ENCODE peak calls at places on chromosomes 6 and 20, in seven cellular contexts. One of them, this sample, is unnamed. For H3K9me3 and H3K4me1, the result is how much of the 10 kb centered on the place peaks cover.

GRCh38 chr20:51306081-51306480 is 236.4 kb downstream of the NFATC2 start:
- DNase-seq in HCT116: no peak
- DNase-seq in A549: no peak
- DNase-seq in vagina: no peak
- DNase-seq in endodermal cell: peak
- DNase-seq in breast epithelium: no peak
- DNase-seq in right lobe of liver: no peak
- DNase-seq in this sample: no peak

GRCh38 chr6:138415125-138415524 is 11.1 kb downstream of the HEBP2 start:
- DNase-seq in HCT116: no peak
- DNase-seq in A549: no peak
- DNase-seq in vagina: no peak
- DNase-seq in endodermal cell: no peak
- DNase-seq in breast epithelium: no peak
- DNase-seq in right lobe of liver: no peak
- DNase-seq in this sample: no peak

GRCh38 chr20:38111366-38112232 is 53.5 kb downstream of the TGM2 start:
- DNase-seq in HCT116: no peak
- DNase-seq in A549: no peak
- DNase-seq in vagina: no peak
- DNase-seq in endodermal cell: peak
- DNase-seq in breast epithelium: no peak
- DNase-seq in right lobe of liver: no peak
- DNase-seq in this sample: no peak

GRCh38 chr20:44856847-44857448 is 28.6 kb upstream of the YWHAB start:
- DNase-seq in HCT116: no peak
- DNase-seq in A549: peak
- DNase-seq in vagina: no peak
- DNase-seq in endodermal cell: no peak
- DNase-seq in breast epithelium: no peak
- DNase-seq in right lobe of liver: no peak
- DNase-seq in this sample: no peak

GRCh38 chr20:46951840-46952497 is 57.3 kb downstream of the EYA2 start:
- DNase-seq in HCT116: no peak
- DNase-seq in A549: no peak
- DNase-seq in vagina: no peak
- DNase-seq in endodermal cell: peak
- DNase-seq in breast epithelium: no peak
- DNase-seq in right lobe of liver: no peak
- DNase-seq in this sample: no peak

GRCh38 chr20:32661820-32662528 is 11.8 kb downstream of the C20orf203 start:
- DNase-seq in HCT116: no peak
- DNase-seq in A549: no peak
- DNase-seq in vagina: no peak
- DNase-seq in endodermal cell: no peak
- DNase-seq in breast epithelium: no peak
- DNase-seq in right lobe of liver: no peak
- DNase-seq in this sample: no peak

GRCh38 chr20:63959699-63960075 is 3.5 kb upstream of the UCKL1 start:
- DNase-seq in HCT116: no peak
- DNase-seq in A549: no peak
- DNase-seq in vagina: no peak
- DNase-seq in endodermal cell: no peak
- DNase-seq in breast epithelium: no peak
- DNase-seq in right lobe of liver: no peak
- DNase-seq in this sample: no peak

GRCh38 chr6:32973144-32973854 is 4.9 kb downstream of the BRD2 start:
- DNase-seq in HCT116: no peak
- DNase-seq in A549: peak
- DNase-seq in vagina: no peak
- DNase-seq in endodermal cell: peak
- DNase-seq in breast epithelium: no peak
- DNase-seq in right lobe of liver: peak
- DNase-seq in this sample: peak

GRCh38 chr6:87396595-87397392 is 11.0 kb upstream of the CFAP206 start:
- DNase-seq in HCT116: no peak
- DNase-seq in A549: no peak
- DNase-seq in vagina: no peak
- DNase-seq in endodermal cell: no peak
- DNase-seq in breast epithelium: no peak
- DNase-seq in right lobe of liver: no peak
- DNase-seq in this sample: no peak

GRCh38 chr6:34112102-34112501 is 33.8 kb downstream of the GRM4 start:
- DNase-seq in HCT116: no peak
- DNase-seq in A549: no peak
- DNase-seq in vagina: no peak
- DNase-seq in endodermal cell: no peak
- DNase-seq in breast epithelium: no peak
- DNase-seq in right lobe of liver: no peak
- DNase-seq in this sample: no peak

GRCh38 chr6:107108201-107108890 is 7.0 kb downstream of the BEND3 start:
- DNase-seq in HCT116: no peak
- DNase-seq in A549: no peak
- DNase-seq in vagina: no peak
- DNase-seq in endodermal cell: peak
- DNase-seq in breast epithelium: no peak
- DNase-seq in right lobe of liver: no peak
- DNase-seq in this sample: no peak

GRCh38 chr6:35663447-35664235 is 25.1 kb downstream of the FKBP5 start:
- DNase-seq in HCT116: no peak
- DNase-seq in A549: no peak
- DNase-seq in vagina: no peak
- DNase-seq in endodermal cell: no peak
- DNase-seq in breast epithelium: no peak
- DNase-seq in right lobe of liver: no peak
- DNase-seq in this sample: no peak

GRCh38 chr20:33518071-33518470 is 28.2 kb downstream of the CBFA2T2 start:
- DNase-seq in HCT116: no peak
- DNase-seq in A549: no peak
- DNase-seq in vagina: no peak
- DNase-seq in endodermal cell: no peak
- DNase-seq in breast epithelium: no peak
- DNase-seq in right lobe of liver: no peak
- DNase-seq in this sample: no peak

GRCh38 chr6:144416773-144417172 is 131.6 kb downstream of the UTRN start:
- DNase-seq in HCT116: no peak
- DNase-seq in A549: no peak
- DNase-seq in vagina: no peak
- DNase-seq in endodermal cell: no peak
- DNase-seq in breast epithelium: no peak
- DNase-seq in right lobe of liver: no peak
- DNase-seq in this sample: no peak

GRCh38 chr6:135520781-135521180 is 23.2 kb upstream of the AHI1 start:
- DNase-seq in HCT116: no peak
- DNase-seq in A549: no peak
- DNase-seq in vagina: no peak
- DNase-seq in endodermal cell: no peak
- DNase-seq in breast epithelium: no peak
- DNase-seq in right lobe of liver: no peak
- DNase-seq in this sample: no peak

GRCh38 chr6:220736-221475 is 71.4 kb upstream of the DUSP22 start:
- DNase-seq in HCT116: no peak
- DNase-seq in A549: no peak
- DNase-seq in vagina: no peak
- DNase-seq in endodermal cell: peak
- DNase-seq in breast epithelium: no peak
- DNase-seq in right lobe of liver: no peak
- DNase-seq in this sample: no peak

GRCh38 chr6:165245287-165245686 is 64.1 kb downstream of the C6orf118 start:
- DNase-seq in HCT116: no peak
- DNase-seq in A549: peak
- DNase-seq in vagina: no peak
- DNase-seq in endodermal cell: no peak
- DNase-seq in breast epithelium: no peak
- DNase-seq in right lobe of liver: no peak
- DNase-seq in this sample: no peak

GRCh38 chr6:35161265-35161664 is 20.1 kb upstream of the TCP11 start:
- DNase-seq in HCT116: no peak
- DNase-seq in A549: no peak
- DNase-seq in vagina: no peak
- DNase-seq in endodermal cell: no peak
- DNase-seq in breast epithelium: no peak
- DNase-seq in right lobe of liver: no peak
- DNase-seq in this sample: no peak

GRCh38 chr20:43528258-43528875 is 20.9 kb downstream of the L3MBTL1 start:
- DNase-seq in HCT116: no peak
- DNase-seq in A549: no peak
- DNase-seq in vagina: no peak
- DNase-seq in endodermal cell: peak
- DNase-seq in breast epithelium: peak
- DNase-seq in right lobe of liver: no peak
- DNase-seq in this sample: no peak

GRCh38 chr20:32332614-32333013 is 25.5 kb upstream of the ASXL1 start:
- DNase-seq in HCT116: no peak
- DNase-seq in A549: no peak
- DNase-seq in vagina: no peak
- DNase-seq in endodermal cell: no peak
- DNase-seq in breast epithelium: no peak
- DNase-seq in right lobe of liver: peak
- DNase-seq in this sample: no peak

GRCh38 chr6:69914015-69914485 is 47.7 kb downstream of the COL19A1 start:
- DNase-seq in HCT116: no peak
- DNase-seq in A549: no peak
- DNase-seq in vagina: no peak
- DNase-seq in endodermal cell: peak
- DNase-seq in breast epithelium: no peak
- DNase-seq in right lobe of liver: no peak
- DNase-seq in this sample: no peak

GRCh38 chr20:34262488-34263288 is 21.5 kb downstream of the ASIP start:
- DNase-seq in HCT116: no peak
- DNase-seq in A549: no peak
- DNase-seq in vagina: no peak
- DNase-seq in endodermal cell: peak
- DNase-seq in breast epithelium: no peak
- DNase-seq in right lobe of liver: peak
- DNase-seq in this sample: no peak

GRCh38 chr6:16146527-16146955 is 17.7 kb downstream of the MYLIP start:
- DNase-seq in HCT116: no peak
- DNase-seq in A549: no peak
- DNase-seq in vagina: no peak
- DNase-seq in endodermal cell: no peak
- DNase-seq in breast epithelium: no peak
- DNase-seq in right lobe of liver: no peak
- DNase-seq in this sample: no peak

GRCh38 chr6:125230674-125231073 is 71.1 kb downstream of the HDDC2 start:
- DNase-seq in HCT116: no peak
- DNase-seq in A549: no peak
- DNase-seq in vagina: no peak
- DNase-seq in endodermal cell: no peak
- DNase-seq in breast epithelium: no peak
- DNase-seq in right lobe of liver: no peak
- DNase-seq in this sample: no peak

GRCh38 chr6:111602481-111603404 is 2.9 kb downstream of the TRAF3IP2 start:
- DNase-seq in HCT116: no peak
- DNase-seq in A549: no peak
- DNase-seq in vagina: no peak
- DNase-seq in endodermal cell: no peak
- DNase-seq in breast epithelium: no peak
- DNase-seq in right lobe of liver: no peak
- DNase-seq in this sample: no peak

GRCh38 chr6:80174931-80175572 is 68.6 kb downstream of the BCKDHB start:
- DNase-seq in HCT116: no peak
- DNase-seq in A549: no peak
- DNase-seq in vagina: no peak
- DNase-seq in endodermal cell: no peak
- DNase-seq in breast epithelium: no peak
- DNase-seq in right lobe of liver: no peak
- DNase-seq in this sample: no peak

GRCh38 chr20:14915356-14915755 is 577.9 kb upstream of the FLRT3 start:
- DNase-seq in HCT116: no peak
- DNase-seq in A549: no peak
- DNase-seq in vagina: no peak
- DNase-seq in endodermal cell: no peak
- DNase-seq in breast epithelium: no peak
- DNase-seq in right lobe of liver: no peak
- DNase-seq in this sample: no peak

GRCh38 chr20:56234110-56234509 is 14.4 kb upstream of the MC3R start:
- DNase-seq in HCT116: no peak
- DNase-seq in A549: no peak
- DNase-seq in vagina: no peak
- DNase-seq in endodermal cell: no peak
- DNase-seq in breast epithelium: no peak
- DNase-seq in right lobe of liver: no peak
- DNase-seq in this sample: no peak
- H3K9me3 ChIP-seq in HCT116: under half
- H3K9me3 ChIP-seq in A549: under half
- H3K9me3 ChIP-seq in vagina: under half
- H3K9me3 ChIP-seq in endodermal cell: half or more
- H3K9me3 ChIP-seq in breast epithelium: under half
- H3K9me3 ChIP-seq in right lobe of liver: under half
- H3K9me3 ChIP-seq in this sample: under half

GRCh38 chr6:140576004-140576555 is 1201.6 kb upstream of the CITED2 start:
- DNase-seq in HCT116: no peak
- DNase-seq in A549: no peak
- DNase-seq in vagina: no peak
- DNase-seq in endodermal cell: no peak
- DNase-seq in breast epithelium: no peak
- DNase-seq in right lobe of liver: no peak
- DNase-seq in this sample: no peak
- H3K4me1 ChIP-seq in HCT116: under half
- H3K4me1 ChIP-seq in A549: under half
- H3K4me1 ChIP-seq in vagina: under half
- H3K4me1 ChIP-seq in endodermal cell: under half
- H3K4me1 ChIP-seq in breast epithelium: under half
- H3K4me1 ChIP-seq in right lobe of liver: under half
- H3K4me1 ChIP-seq in this sample: under half

DNA sequence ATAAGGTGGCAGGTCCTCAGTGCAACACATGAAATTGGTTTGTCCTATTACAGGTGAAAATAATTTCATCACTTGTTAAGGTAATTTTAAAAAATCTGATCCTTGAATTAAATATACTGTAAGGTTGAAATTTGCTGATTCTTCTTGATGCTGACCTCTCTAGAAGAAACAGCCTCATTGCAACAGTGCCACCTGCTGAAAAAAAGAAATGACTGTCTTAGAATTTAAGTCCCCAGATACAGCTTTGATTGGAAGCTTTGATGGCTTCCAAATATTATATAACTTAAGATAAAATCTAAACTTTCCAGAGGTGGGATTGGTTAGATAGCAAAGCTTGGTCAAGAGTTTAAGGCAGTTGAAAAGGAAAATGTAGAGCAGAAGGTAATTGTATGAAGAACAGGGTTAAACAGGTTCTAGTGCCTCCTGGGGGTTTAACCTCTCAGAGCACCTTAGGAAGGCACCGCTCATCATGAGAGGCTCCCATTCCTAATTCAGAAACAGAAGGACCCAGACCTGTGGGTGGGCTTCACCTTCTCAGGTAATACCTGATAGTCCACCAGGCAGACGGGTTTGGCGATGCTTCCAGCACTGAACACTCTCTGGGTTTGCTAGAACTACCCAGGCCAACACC is 401.0 kb downstream of the PAX1 start:
- DNase-seq in HCT116: no peak
- DNase-seq in A549: peak
- DNase-seq in vagina: no peak
- DNase-seq in endodermal cell: peak
- DNase-seq in breast epithelium: no peak
- DNase-seq in right lobe of liver: no peak
- DNase-seq in this sample: no peak
- TF ChIP-seq CTCF in HCT116: no peak
- TF ChIP-seq CTCF in A549: peak
- TF ChIP-seq CTCF in vagina: no peak
- TF ChIP-seq CTCF in endodermal cell: peak
- TF ChIP-seq CTCF in breast epithelium: peak
- TF ChIP-seq CTCF in right lobe of liver: peak
- TF ChIP-seq CTCF in this sample: no peak

GRCh38 chr6:22513667-22514066 is 55.7 kb upstream of the HDGFL1 start:
- DNase-seq in HCT116: no peak
- DNase-seq in A549: no peak
- DNase-seq in vagina: no peak
- DNase-seq in endodermal cell: no peak
- DNase-seq in breast epithelium: no peak
- DNase-seq in right lobe of liver: peak
- DNase-seq in this sample: no peak
- H3K9me3 ChIP-seq in HCT116: under half
- H3K9me3 ChIP-seq in A549: under half
- H3K9me3 ChIP-seq in vagina: under half
- H3K9me3 ChIP-seq in endodermal cell: under half
- H3K9me3 ChIP-seq in breast epithelium: under half
- H3K9me3 ChIP-seq in right lobe of liver: under half
- H3K9me3 ChIP-seq in this sample: under half

This sample was measured in CD8-positive, alpha-beta T cell.